ENCODE peak calls at places on chromosome 21, in four cellular contexts. T, V, S and N are unnamed samples.

GRCh38 chr21:44434936-44435635 is 20.2 kb upstream of the LRRC3 start:
- DNase-seq in T (peak), V (no peak), S (no peak), N (no peak)

GRCh38 chr21:15064576-15065380 is at the start of gene NRIP1:
- DNase-seq in T (peak), V (peak), S (peak), N (peak)

GRCh38 chr21:31418355-31419001 is 74.4 kb upstream of the TIAM1 start:
- DNase-seq in T (no peak), V (no peak), S (no peak), N (no peak)

GRCh38 chr21:36914244-36915013 is 52.0 kb downstream of the HLCS start:
- DNase-seq in T (no peak), V (no peak), S (no peak), N (no peak)

GRCh38 chr21:17730782-17731181 is 88.4 kb downstream of the C21orf91 start:
- DNase-seq in T (no peak), V (no peak), S (no peak), N (peak)

GRCh38 chr21:46349134-46349760 is 25.3 kb downstream of the PCNT start:
- DNase-seq in T (no peak), V (no peak), S (no peak), N (no peak)

GRCh38 chr21:16476056-16476850 is 746.5 kb downstream of the USP25 start:
- DNase-seq in T (no peak), V (no peak), S (no peak), N (no peak)

GRCh38 chr21:37763298-37763697 is 153.0 kb downstream of the KCNJ6 start:
- DNase-seq in T (no peak), V (no peak), S (no peak), N (no peak)

GRCh38 chr21:46115441-46116188 is 17.7 kb downstream of the COL6A2 start:
- DNase-seq in T (peak), V (no peak), S (no peak), N (no peak)

GRCh38 chr21:45073301-45074047 is 906 bp upstream of the ADARB1 start:
- DNase-seq in T (peak), V (no peak), S (no peak), N (peak)

GRCh38 chr21:16305686-16306085 is 575.9 kb downstream of the USP25 start:
- DNase-seq in T (no peak), V (no peak), S (no peak), N (no peak)

GRCh38 chr21:16258834-16259611 is 529.2 kb downstream of the USP25 start:
- DNase-seq in T (no peak), V (no peak), S (no peak), N (no peak)

GRCh38 chr21:42337830-42338729 is 12.7 kb downstream of the TFF2 start:
- DNase-seq in T (peak), V (no peak), S (peak), N (no peak)

GRCh38 chr21:36159356-36159921 is 2.8 kb downstream of the DOP1B start:
- DNase-seq in T (no peak), V (no peak), S (no peak), N (no peak)

GRCh38 chr21:42423197-42423675 is 19.5 kb downstream of the UBASH3A start:
- DNase-seq in T (no peak), V (no peak), S (no peak), N (no peak)

GRCh38 chr21:15159382-15160020 is 94.7 kb upstream of the NRIP1 start:
- DNase-seq in T (no peak), V (no peak), S (no peak), N (no peak)

GRCh38 chr21:28516996-28517592 is 475.6 kb downstream of the LTN1 start:
- DNase-seq in T (peak), V (peak), S (peak), N (peak)

GRCh38 chr21:35511298-35512162 is 462.4 kb upstream of the RUNX1 start:
- DNase-seq in T (no peak), V (no peak), S (peak), N (peak)

GRCh38 chr21:46098303-46099141 is 610 bp downstream of the COL6A2 start:
- DNase-seq in T (peak), V (no peak), S (no peak), N (peak)

GRCh38 chr21:33968998-33969353 is 53.4 kb upstream of the ATP5PO start:
- DNase-seq in T (no peak), V (no peak), S (no peak), N (no peak)

GRCh38 chr21:34865922-34866271 is 183.2 kb downstream of the RUNX1 start:
- DNase-seq in T (peak), V (peak), S (no peak), N (peak)

GRCh38 chr21:26148071-26148470 is 22.5 kb downstream of the APP start:
- DNase-seq in T (peak), V (no peak), S (peak), N (no peak)